ENCODE peak calls at places on chromosomes 13 and 19, in ten cellular contexts. One of them, this sample, is unnamed.
A peak's percentile ranks its signal among the peaks of the same experiment; 100 is the strongest.

GRCh38 chr13:112894673-112895481 is 74.1 kb upstream of the MCF2L start:
- DNase-seq in neural crest cell: no peak
- DNase-seq in WERI-Rb-1: no peak
- DNase-seq in fibroblast of pulmonary artery: no peak
- DNase-seq in nephron progenitor cell: peak; percentile 54
- DNase-seq in body of pancreas: peak; percentile 43
- DNase-seq in fibroblast of the aortic adventitia: no peak
- DNase-seq in RWPE1: no peak
- DNase-seq in BJ: no peak
- DNase-seq in CD4-positive, alpha-beta T cell: no peak
- DNase-seq in this sample: peak; percentile 46

GRCh38 chr13:20814224-20814910 is 40.6 kb upstream of the EEF1AKMT1 start:
- DNase-seq in WERI-Rb-1: peak; percentile 88
- DNase-seq in nephron progenitor cell: no peak
- DNase-seq in CD4-positive, alpha-beta T cell: no peak
- DNase-seq in neural crest cell: no peak
- DNase-seq in fibroblast of pulmonary artery: peak; percentile 96
- DNase-seq in BJ: peak; percentile 74
- DNase-seq in body of pancreas: peak; percentile 85
- DNase-seq in RWPE1: peak; percentile 69
- DNase-seq in fibroblast of the aortic adventitia: peak; percentile 94
- DNase-seq in this sample: peak; percentile 85

GRCh38 chr19:30516586-30516985 is 144.4 kb downstream of the ZNF536 start:
- DNase-seq in neural crest cell: no peak
- DNase-seq in WERI-Rb-1: no peak
- DNase-seq in fibroblast of pulmonary artery: no peak
- DNase-seq in body of pancreas: no peak
- DNase-seq in fibroblast of the aortic adventitia: no peak
- DNase-seq in CD4-positive, alpha-beta T cell: no peak
- DNase-seq in RWPE1: no peak
- DNase-seq in BJ: peak; percentile 13
- DNase-seq in nephron progenitor cell: no peak
- DNase-seq in this sample: no peak

GRCh38 chr19:50418186-50419021 is at the start of gene SPIB:
- DNase-seq in CD4-positive, alpha-beta T cell: no peak
- DNase-seq in RWPE1: no peak
- DNase-seq in fibroblast of pulmonary artery: no peak
- DNase-seq in fibroblast of the aortic adventitia: no peak
- DNase-seq in body of pancreas: no peak
- DNase-seq in nephron progenitor cell: no peak
- DNase-seq in BJ: no peak
- DNase-seq in WERI-Rb-1: no peak
- DNase-seq in neural crest cell: no peak
- DNase-seq in this sample: no peak

GRCh38 chr13:99955107-99955746 is 16.3 kb downstream of the ZIC5 start:
- DNase-seq in RWPE1: no peak
- DNase-seq in neural crest cell: no peak
- DNase-seq in fibroblast of pulmonary artery: no peak
- DNase-seq in BJ: no peak
- DNase-seq in nephron progenitor cell: no peak
- DNase-seq in body of pancreas: no peak
- DNase-seq in WERI-Rb-1: no peak
- DNase-seq in CD4-positive, alpha-beta T cell: no peak
- DNase-seq in fibroblast of the aortic adventitia: no peak
- DNase-seq in this sample: no peak

GRCh38 chr19:17497149-17497798 is 14.2 kb upstream of the PGLS start:
- DNase-seq in nephron progenitor cell: no peak
- DNase-seq in RWPE1: no peak
- DNase-seq in fibroblast of pulmonary artery: no peak
- DNase-seq in BJ: no peak
- DNase-seq in body of pancreas: no peak
- DNase-seq in fibroblast of the aortic adventitia: no peak
- DNase-seq in WERI-Rb-1: no peak
- DNase-seq in CD4-positive, alpha-beta T cell: no peak
- DNase-seq in neural crest cell: no peak
- DNase-seq in this sample: no peak

GRCh38 chr13:75173457-75174356 is 308.3 kb downstream of the TBC1D4 start:
- DNase-seq in CD4-positive, alpha-beta T cell: no peak
- DNase-seq in nephron progenitor cell: peak; percentile 16
- DNase-seq in neural crest cell: no peak
- DNase-seq in fibroblast of the aortic adventitia: no peak
- DNase-seq in BJ: no peak
- DNase-seq in body of pancreas: no peak
- DNase-seq in fibroblast of pulmonary artery: no peak
- DNase-seq in WERI-Rb-1: no peak
- DNase-seq in RWPE1: no peak
- DNase-seq in this sample: no peak

GRCh38 chr19:10761443-10762242 is 43.8 kb downstream of the DNM2 start:
- DNase-seq in neural crest cell: no peak
- DNase-seq in WERI-Rb-1: no peak
- DNase-seq in fibroblast of pulmonary artery: no peak
- DNase-seq in BJ: no peak
- DNase-seq in nephron progenitor cell: no peak
- DNase-seq in body of pancreas: no peak
- DNase-seq in CD4-positive, alpha-beta T cell: no peak
- DNase-seq in RWPE1: no peak
- DNase-seq in fibroblast of the aortic adventitia: no peak
- DNase-seq in this sample: no peak

GRCh38 chr19:46299695-46300094 is 2.9 kb downstream of the HIF3A start:
- DNase-seq in CD4-positive, alpha-beta T cell: no peak
- DNase-seq in fibroblast of the aortic adventitia: no peak
- DNase-seq in nephron progenitor cell: no peak
- DNase-seq in WERI-Rb-1: no peak
- DNase-seq in neural crest cell: no peak
- DNase-seq in fibroblast of pulmonary artery: no peak
- DNase-seq in BJ: no peak
- DNase-seq in body of pancreas: no peak
- DNase-seq in RWPE1: no peak
- DNase-seq in this sample: no peak

GRCh38 chr13:79860757-79861156 is 379.8 kb downstream of the NDFIP2 start:
- DNase-seq in body of pancreas: no peak
- DNase-seq in RWPE1: no peak
- DNase-seq in fibroblast of the aortic adventitia: no peak
- DNase-seq in fibroblast of pulmonary artery: no peak
- DNase-seq in nephron progenitor cell: no peak
- DNase-seq in WERI-Rb-1: no peak
- DNase-seq in CD4-positive, alpha-beta T cell: no peak
- DNase-seq in BJ: no peak
- DNase-seq in neural crest cell: no peak
- DNase-seq in this sample: no peak

GRCh38 chr13:38350114-38350617 is 515 bp downstream of the UFM1 start:
- DNase-seq in fibroblast of pulmonary artery: peak; percentile 64
- DNase-seq in WERI-Rb-1: peak; percentile 37
- DNase-seq in RWPE1: peak; percentile 63
- DNase-seq in body of pancreas: peak; percentile 69
- DNase-seq in BJ: no peak
- DNase-seq in CD4-positive, alpha-beta T cell: peak; percentile 31
- DNase-seq in neural crest cell: no peak
- DNase-seq in nephron progenitor cell: peak; percentile 51
- DNase-seq in fibroblast of the aortic adventitia: no peak
- DNase-seq in this sample: peak; percentile 87

GRCh38 chr19:55228403-55229031 is at the start of gene TMEM86B:
- DNase-seq in nephron progenitor cell: no peak
- DNase-seq in fibroblast of the aortic adventitia: no peak
- DNase-seq in RWPE1: no peak
- DNase-seq in BJ: no peak
- DNase-seq in CD4-positive, alpha-beta T cell: no peak
- DNase-seq in body of pancreas: no peak
- DNase-seq in WERI-Rb-1: no peak
- DNase-seq in fibroblast of pulmonary artery: no peak
- DNase-seq in neural crest cell: no peak
- DNase-seq in this sample: no peak

GRCh38 chr13:42754801-42755513 is 26.4 kb upstream of the FAM216B start:
- DNase-seq in fibroblast of the aortic adventitia: no peak
- DNase-seq in CD4-positive, alpha-beta T cell: no peak
- DNase-seq in fibroblast of pulmonary artery: no peak
- DNase-seq in WERI-Rb-1: no peak
- DNase-seq in BJ: no peak
- DNase-seq in nephron progenitor cell: no peak
- DNase-seq in body of pancreas: no peak
- DNase-seq in RWPE1: no peak
- DNase-seq in neural crest cell: no peak
- DNase-seq in this sample: no peak

GRCh38 chr13:91406619-91407018 is 8.2 kb downstream of the GPC5 start:
- DNase-seq in RWPE1: peak; percentile 3
- DNase-seq in fibroblast of pulmonary artery: peak; percentile 61
- DNase-seq in fibroblast of the aortic adventitia: peak; percentile 51
- DNase-seq in BJ: no peak
- DNase-seq in WERI-Rb-1: peak; percentile 69
- DNase-seq in nephron progenitor cell: no peak
- DNase-seq in body of pancreas: no peak
- DNase-seq in CD4-positive, alpha-beta T cell: no peak
- DNase-seq in neural crest cell: peak; percentile 16
- DNase-seq in this sample: no peak

GRCh38 chr19:55391702-55392615 is 6.2 kb downstream of the RPL28 start:
- DNase-seq in body of pancreas: no peak
- DNase-seq in BJ: no peak
- DNase-seq in WERI-Rb-1: no peak
- DNase-seq in CD4-positive, alpha-beta T cell: no peak
- DNase-seq in fibroblast of pulmonary artery: no peak
- DNase-seq in nephron progenitor cell: no peak
- DNase-seq in neural crest cell: no peak
- DNase-seq in fibroblast of the aortic adventitia: no peak
- DNase-seq in RWPE1: no peak
- DNase-seq in this sample: no peak

GRCh38 chr19:44807652-44808462 is 1.0 kb upstream of the BCAM start:
- DNase-seq in neural crest cell: peak; percentile 63
- DNase-seq in WERI-Rb-1: peak; percentile 71
- DNase-seq in body of pancreas: peak; percentile 75
- DNase-seq in fibroblast of pulmonary artery: peak; percentile 34
- DNase-seq in nephron progenitor cell: peak; percentile 74
- DNase-seq in CD4-positive, alpha-beta T cell: no peak
- DNase-seq in fibroblast of the aortic adventitia: peak; percentile 34
- DNase-seq in BJ: no peak
- DNase-seq in RWPE1: peak; percentile 83
- DNase-seq in this sample: peak; percentile 80

GRCh38 chr13:46160065-46160464 is 21.9 kb downstream of the LCP1 start:
- DNase-seq in WERI-Rb-1: no peak
- DNase-seq in BJ: no peak
- DNase-seq in nephron progenitor cell: no peak
- DNase-seq in neural crest cell: no peak
- DNase-seq in RWPE1: no peak
- DNase-seq in fibroblast of the aortic adventitia: no peak
- DNase-seq in CD4-positive, alpha-beta T cell: no peak
- DNase-seq in body of pancreas: no peak
- DNase-seq in fibroblast of pulmonary artery: no peak
- DNase-seq in this sample: no peak

GRCh38 chr19:56692496-56692895 is 20.9 kb upstream of the ZNF835 start:
- DNase-seq in BJ: no peak
- DNase-seq in body of pancreas: no peak
- DNase-seq in nephron progenitor cell: no peak
- DNase-seq in WERI-Rb-1: peak; percentile 50
- DNase-seq in RWPE1: no peak
- DNase-seq in neural crest cell: no peak
- DNase-seq in fibroblast of pulmonary artery: no peak
- DNase-seq in CD4-positive, alpha-beta T cell: no peak
- DNase-seq in fibroblast of the aortic adventitia: no peak
- DNase-seq in this sample: no peak

GRCh38 chr19:2253106-2254051 is 2.8 kb downstream of the JSRP1 start:
- DNase-seq in WERI-Rb-1: no peak
- DNase-seq in fibroblast of pulmonary artery: no peak
- DNase-seq in neural crest cell: peak; percentile 41
- DNase-seq in RWPE1: no peak
- DNase-seq in CD4-positive, alpha-beta T cell: peak; percentile 60
- DNase-seq in body of pancreas: no peak
- DNase-seq in BJ: no peak
- DNase-seq in nephron progenitor cell: peak; percentile 60
- DNase-seq in fibroblast of the aortic adventitia: no peak
- DNase-seq in this sample: no peak
- TF ChIP-seq CTCF in WERI-Rb-1: peak; percentile 52
- TF ChIP-seq CTCF in fibroblast of pulmonary artery: peak; percentile 8
- TF ChIP-seq CTCF in neural crest cell: peak; percentile 39
- TF ChIP-seq CTCF in RWPE1: no peak
- TF ChIP-seq CTCF in CD4-positive, alpha-beta T cell: peak; percentile 70
- TF ChIP-seq CTCF in body of pancreas: no peak
- TF ChIP-seq CTCF in BJ: peak; percentile 14
- TF ChIP-seq CTCF in nephron progenitor cell: no peak
- TF ChIP-seq CTCF in fibroblast of the aortic adventitia: peak; percentile 16
- TF ChIP-seq CTCF in this sample: no peak

GRCh38 chr19:49349567-49349966 is 12.6 kb downstream of the TEAD2 start:
- DNase-seq in BJ: no peak
- DNase-seq in fibroblast of the aortic adventitia: no peak
- DNase-seq in nephron progenitor cell: no peak
- DNase-seq in CD4-positive, alpha-beta T cell: no peak
- DNase-seq in WERI-Rb-1: no peak
- DNase-seq in neural crest cell: no peak
- DNase-seq in fibroblast of pulmonary artery: no peak
- DNase-seq in RWPE1: no peak
- DNase-seq in body of pancreas: no peak
- DNase-seq in this sample: no peak
- TF ChIP-seq CTCF in BJ: no peak
- TF ChIP-seq CTCF in fibroblast of the aortic adventitia: no peak
- TF ChIP-seq CTCF in nephron progenitor cell: no peak
- TF ChIP-seq CTCF in CD4-positive, alpha-beta T cell: no peak
- TF ChIP-seq CTCF in WERI-Rb-1: no peak
- TF ChIP-seq CTCF in neural crest cell: no peak
- TF ChIP-seq CTCF in fibroblast of pulmonary artery: no peak
- TF ChIP-seq CTCF in RWPE1: no peak
- TF ChIP-seq CTCF in body of pancreas: no peak
- TF ChIP-seq CTCF in this sample: no peak

GRCh38 chr19:2785244-2786000 is at the start of gene THOP1:
- DNase-seq in neural crest cell: peak; percentile 96
- DNase-seq in CD4-positive, alpha-beta T cell: peak; percentile 99
- DNase-seq in WERI-Rb-1: peak; percentile 99
- DNase-seq in fibroblast of the aortic adventitia: peak; percentile 97
- DNase-seq in fibroblast of pulmonary artery: peak; percentile 99
- DNase-seq in RWPE1: peak; percentile 99
- DNase-seq in nephron progenitor cell: peak; percentile 98
- DNase-seq in BJ: peak; percentile 84
- DNase-seq in body of pancreas: peak; percentile 99
- DNase-seq in this sample: peak; percentile 100
- TF ChIP-seq CTCF in neural crest cell: no peak
- TF ChIP-seq CTCF in CD4-positive, alpha-beta T cell: no peak
- TF ChIP-seq CTCF in WERI-Rb-1: no peak
- TF ChIP-seq CTCF in fibroblast of the aortic adventitia: no peak
- TF ChIP-seq CTCF in fibroblast of pulmonary artery: no peak
- TF ChIP-seq CTCF in RWPE1: no peak
- TF ChIP-seq CTCF in nephron progenitor cell: no peak
- TF ChIP-seq CTCF in BJ: no peak
- TF ChIP-seq CTCF in body of pancreas: no peak
- TF ChIP-seq CTCF in this sample: no peak

DNA sequence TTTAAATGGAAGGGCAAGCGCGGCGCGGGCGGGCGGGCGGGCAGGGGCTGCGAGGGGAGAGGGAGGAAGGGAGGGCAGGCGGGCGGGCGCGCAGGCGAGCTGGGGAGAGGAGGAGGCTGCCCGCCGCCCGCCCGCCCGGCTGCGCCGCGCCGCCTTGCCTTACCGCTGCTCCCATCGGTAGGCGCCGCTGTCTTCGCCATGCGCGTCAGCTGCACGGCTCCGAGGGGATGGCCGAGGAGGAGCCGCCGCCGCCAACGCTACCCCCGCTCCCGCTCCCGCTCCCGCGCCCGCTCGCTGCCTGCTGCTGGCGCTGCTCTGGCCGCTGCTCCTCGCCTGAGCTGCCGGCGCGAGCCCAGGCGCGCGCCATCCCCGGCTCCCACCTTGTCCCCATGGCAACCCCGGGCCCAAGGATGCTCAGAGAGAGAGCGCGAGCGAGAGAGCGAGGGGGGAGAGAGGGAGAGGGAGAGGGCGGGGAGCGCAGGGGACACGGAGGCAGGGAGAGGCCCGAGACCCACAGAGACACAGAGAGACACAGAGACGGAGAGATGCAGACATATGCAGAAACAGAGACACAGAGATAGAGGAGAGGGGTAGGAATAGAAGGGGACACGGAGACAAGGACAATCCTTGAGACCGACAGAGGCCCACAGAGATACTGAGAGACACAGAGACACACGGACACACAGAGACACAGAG is 40.3 kb downstream of the DEDD2 start:
- DNase-seq in CD4-positive, alpha-beta T cell: peak; percentile 65
- DNase-seq in fibroblast of pulmonary artery: peak; percentile 72
- DNase-seq in RWPE1: peak; percentile 64
- DNase-seq in BJ: no peak
- DNase-seq in body of pancreas: peak; percentile 70
- DNase-seq in fibroblast of the aortic adventitia: peak; percentile 58
- DNase-seq in WERI-Rb-1: peak; percentile 92
- DNase-seq in nephron progenitor cell: peak; percentile 88
- DNase-seq in neural crest cell: peak; percentile 79
- DNase-seq in this sample: peak; percentile 80
- TF ChIP-seq CTCF in CD4-positive, alpha-beta T cell: peak; percentile 35
- TF ChIP-seq CTCF in fibroblast of pulmonary artery: peak; percentile 19
- TF ChIP-seq CTCF in RWPE1: peak; percentile 66
- TF ChIP-seq CTCF in BJ: peak; percentile 37
- TF ChIP-seq CTCF in body of pancreas: no peak
- TF ChIP-seq CTCF in fibroblast of the aortic adventitia: peak; percentile 52
- TF ChIP-seq CTCF in WERI-Rb-1: peak; percentile 53
- TF ChIP-seq CTCF in nephron progenitor cell: peak; percentile 7
- TF ChIP-seq CTCF in neural crest cell: peak; percentile 56
- TF ChIP-seq CTCF in this sample: peak; percentile 46